ENCODE peak calls at places on chromosomes 11 and 22, in five cellular contexts. Q is activated CD4-positive, alpha-beta T cell treated with anti-CD3 and anti-CD28 coated beads, Interleukin-2, amount 50 U/mL, for 48 hours; O is NCI-H526; C is esophagus muscularis mucosa; W is foreskin fibroblast. T is an unnamed sample.

GRCh38 chr11:36075053-36075452 is 131.2 kb downstream of the LDLRAD3 start:
- DNase-seq in Q (no peak), O (no peak), C (no peak), W (peak), T (peak)

GRCh38 chr11:131408011-131408640 is 37.7 kb downstream of the NTM start:
- DNase-seq in Q (no peak), O (peak), C (no peak), W (no peak), T (peak)

GRCh38 chr22:33923033-33923432 is 2.8 kb upstream of the LARGE1 start:
- DNase-seq in Q (no peak), O (no peak), C (no peak), W (no peak), T (peak)

GRCh38 chr11:79393362-79394043 is 47.3 kb downstream of the TENM4 start:
- DNase-seq in Q (no peak), O (peak), C (no peak), W (peak), T (no peak)

GRCh38 chr11:16860632-16861031 is 122.2 kb downstream of the C11orf58 start:
- DNase-seq in Q (no peak), O (no peak), C (no peak), W (no peak), T (peak)

GRCh38 chr22:19823638-19824196 is 31.0 kb downstream of the GNB1L start:
- DNase-seq in Q (no peak), O (no peak), C (no peak), W (no peak), T (no peak)

GRCh38 chr11:82631722-82632630 is 101.7 kb downstream of the FAM181B start:
- DNase-seq in Q (no peak), O (no peak), C (no peak), W (no peak), T (no peak)

GRCh38 chr22:22609271-22609670 is 35.1 kb upstream of the GGTLC2 start:
- DNase-seq in Q (no peak), O (no peak), C (no peak), W (peak), T (no peak)

GRCh38 chr11:91673705-91674104 is 550.9 kb upstream of the FAT3 start:
- DNase-seq in Q (no peak), O (no peak), C (no peak), W (no peak), T (no peak)

GRCh38 chr22:24435861-24436351 is 8.5 kb downstream of the ADORA2A start:
- DNase-seq in Q (no peak), O (no peak), C (no peak), W (peak), T (peak)

GRCh38 chr22:50564289-50564688 is 1.6 kb upstream of the SYCE3 start:
- DNase-seq in Q (no peak), O (no peak), C (no peak), W (no peak), T (no peak)

GRCh38 chr11:117830674-117831351 is 6.3 kb upstream of the FXYD2 start:
- DNase-seq in Q (no peak), O (no peak), C (no peak), W (no peak), T (no peak)

GRCh38 chr22:34105461-34106062 is 185.3 kb upstream of the LARGE1 start:
- DNase-seq in Q (peak), O (peak), C (peak), W (no peak), T (no peak)

GRCh38 chr11:10488121-10488580 is 33.1 kb downstream of the AMPD3 start:
- DNase-seq in Q (peak), O (no peak), C (no peak), W (no peak), T (no peak)

GRCh38 chr22:50102946-50103345 is 13.1 kb downstream of the MOV10L1 start:
- DNase-seq in Q (no peak), O (no peak), C (no peak), W (no peak), T (no peak)

GRCh38 chr11:41675205-41675604 is 215.8 kb upstream of the LRRC4C start:
- DNase-seq in Q (no peak), O (no peak), C (no peak), W (no peak), T (no peak)

GRCh38 chr11:66333896-66334604 is 2.2 kb downstream of the RIN1 start:
- DNase-seq in Q (no peak), O (peak), C (no peak), W (no peak), T (no peak)

GRCh38 chr22:43293259-43293658 is 49.9 kb downstream of the SCUBE1 start:
- DNase-seq in Q (no peak), O (no peak), C (no peak), W (peak), T (no peak)

GRCh38 chr22:43293661-43294392 is 49.3 kb downstream of the SCUBE1 start:
- DNase-seq in Q (no peak), O (peak), C (peak), W (peak), T (peak)

GRCh38 chr11:44726278-44727113 is at the start of gene TSPAN18:
- DNase-seq in Q (peak), O (peak), C (no peak), W (peak), T (no peak)

T was measured in fibroblast of pulmonary artery.